ENCODE peak calls at places on chromosomes 4 and X, in five cellular contexts. One of them, this sample, is unnamed.

GRCh38 chr4:129998436-129999150 is 902.6 kb downstream of the C4orf33 start:
- DNase-seq in HepG2: no peak
- DNase-seq in A549: no peak
- DNase-seq in K562: no peak
- DNase-seq in NB4: no peak
- DNase-seq in this sample: no peak

GRCh38 chr4:76758290-76758882 is 139.6 kb downstream of the SOWAHB start:
- DNase-seq in HepG2: peak; percentile 28
- DNase-seq in A549: peak; percentile 36
- DNase-seq in K562: peak; percentile 40
- DNase-seq in NB4: peak; percentile 25
- DNase-seq in this sample: peak; percentile 78

GRCh38 chr4:165477799-165478198 is 99.0 kb downstream of the CPE start:
- DNase-seq in HepG2: no peak
- DNase-seq in A549: no peak
- DNase-seq in K562: peak; percentile 39
- DNase-seq in NB4: no peak
- DNase-seq in this sample: no peak

GRCh38 chr4:150938873-150939499 is 76.1 kb downstream of the LRBA start:
- DNase-seq in HepG2: no peak
- DNase-seq in A549: no peak
- DNase-seq in K562: no peak
- DNase-seq in NB4: no peak
- DNase-seq in this sample: no peak

GRCh38 chrX:10166731-10167149 is 10.0 kb downstream of the CLCN4 start:
- DNase-seq in HepG2: peak; percentile 39
- DNase-seq in A549: no peak
- DNase-seq in K562: no peak
- DNase-seq in NB4: peak; percentile 32
- DNase-seq in this sample: no peak

GRCh38 chrX:120791013-120791643 is 84.5 kb downstream of the CT47B1 start:
- DNase-seq in HepG2: no peak
- DNase-seq in A549: no peak
- DNase-seq in K562: peak; percentile 8
- DNase-seq in NB4: peak; percentile 5
- DNase-seq in this sample: peak; percentile 70

GRCh38 chr4:152168960-152169616 is 366.8 kb downstream of the FBXW7 start:
- DNase-seq in HepG2: no peak
- DNase-seq in A549: no peak
- DNase-seq in K562: no peak
- DNase-seq in NB4: no peak
- DNase-seq in this sample: no peak

GRCh38 chr4:8281519-8282133 is 12.1 kb downstream of the HTRA3 start:
- DNase-seq in HepG2: no peak
- DNase-seq in A549: no peak
- DNase-seq in K562: no peak
- DNase-seq in NB4: no peak
- DNase-seq in this sample: no peak

GRCh38 chrX:24241822-24242648 is 71.8 kb downstream of the SUPT20HL2 start:
- DNase-seq in HepG2: peak; percentile 31
- DNase-seq in A549: peak; percentile 48
- DNase-seq in K562: peak; percentile 51
- DNase-seq in NB4: peak; percentile 64
- DNase-seq in this sample: peak; percentile 38

GRCh38 chrX:116173006-116173405 is 2.5 kb downstream of the AGTR2 start:
- DNase-seq in HepG2: no peak
- DNase-seq in A549: no peak
- DNase-seq in K562: no peak
- DNase-seq in NB4: no peak
- DNase-seq in this sample: no peak

GRCh38 chrX:40176979-40177430 is 79.2 kb upstream of the BCOR start:
- DNase-seq in HepG2: peak; percentile 50
- DNase-seq in A549: no peak
- DNase-seq in K562: no peak
- DNase-seq in NB4: no peak
- DNase-seq in this sample: peak; percentile 20

GRCh38 chrX:46882266-46882665 is 30.0 kb upstream of the JADE3 start:
- DNase-seq in HepG2: no peak
- DNase-seq in A549: no peak
- DNase-seq in K562: peak; percentile 4
- DNase-seq in NB4: no peak
- DNase-seq in this sample: no peak

GRCh38 chrX:1151378-1152077 is 60.9 kb downstream of the CRLF2 start:
- DNase-seq in HepG2: no peak
- DNase-seq in A549: no peak
- DNase-seq in K562: no peak
- DNase-seq in NB4: no peak
- DNase-seq in this sample: no peak

GRCh38 chr4:98780111-98780549 is 121.7 kb upstream of the TSPAN5 start:
- DNase-seq in HepG2: no peak
- DNase-seq in A549: no peak
- DNase-seq in K562: peak; percentile 85
- DNase-seq in NB4: no peak
- DNase-seq in this sample: no peak

GRCh38 chr4:47784222-47784621 is 53.6 kb downstream of the CORIN start:
- DNase-seq in HepG2: no peak
- DNase-seq in A549: no peak
- DNase-seq in K562: no peak
- DNase-seq in NB4: no peak
- DNase-seq in this sample: peak; percentile 62

GRCh38 chr4:186701273-186701672 is 22.4 kb downstream of the FAT1 start:
- DNase-seq in HepG2: peak; percentile 62
- DNase-seq in A549: no peak
- DNase-seq in K562: no peak
- DNase-seq in NB4: no peak
- DNase-seq in this sample: no peak

GRCh38 chr4:3639613-3640586 is 107.7 kb upstream of the LRPAP1 start:
- DNase-seq in HepG2: no peak
- DNase-seq in A549: no peak
- DNase-seq in K562: no peak
- DNase-seq in NB4: no peak
- DNase-seq in this sample: no peak

GRCh38 chrX:113929004-113929403 is 654.9 kb upstream of the HTR2C start:
- DNase-seq in HepG2: peak; percentile 36
- DNase-seq in A549: peak; percentile 3
- DNase-seq in K562: peak; percentile 57
- DNase-seq in NB4: peak; percentile 45
- DNase-seq in this sample: peak; percentile 14

GRCh38 chr4:84965558-84966381 is 720 bp downstream of the WDFY3 start:
- DNase-seq in HepG2: peak; percentile 14
- DNase-seq in A549: peak; percentile 27
- DNase-seq in K562: peak; percentile 37
- DNase-seq in NB4: peak; percentile 49
- DNase-seq in this sample: peak; percentile 53

GRCh38 chrX:39905475-39905889 is 192.3 kb downstream of the BCOR start:
- DNase-seq in HepG2: no peak
- DNase-seq in A549: no peak
- DNase-seq in K562: peak; percentile 38
- DNase-seq in NB4: no peak
- DNase-seq in this sample: peak; percentile 14

GRCh38 chr4:153347117-153347516 is 2.6 kb downstream of the MND1 start:
- DNase-seq in HepG2: no peak
- DNase-seq in A549: no peak
- DNase-seq in K562: no peak
- DNase-seq in NB4: no peak
- DNase-seq in this sample: no peak

GRCh38 chr4:72971572-72971971 is 97.9 kb downstream of the COX18 start:
- DNase-seq in HepG2: no peak
- DNase-seq in A549: no peak
- DNase-seq in K562: peak; percentile 4
- DNase-seq in NB4: no peak
- DNase-seq in this sample: peak; percentile 87

GRCh38 chr4:34920032-34920431 is 1324.3 kb downstream of the ARAP2 start:
- DNase-seq in HepG2: no peak
- DNase-seq in A549: no peak
- DNase-seq in K562: no peak
- DNase-seq in NB4: no peak
- DNase-seq in this sample: no peak

GRCh38 chrX:24298191-24298590 is 15.7 kb downstream of the SUPT20HL2 start:
- DNase-seq in HepG2: no peak
- DNase-seq in A549: no peak
- DNase-seq in K562: no peak
- DNase-seq in NB4: no peak
- DNase-seq in this sample: peak; percentile 39

GRCh38 chr4:22593933-22594332 is 78.1 kb upstream of the ADGRA3 start:
- DNase-seq in HepG2: no peak
- DNase-seq in A549: no peak
- DNase-seq in K562: no peak
- DNase-seq in NB4: no peak
- DNase-seq in this sample: no peak

GRCh38 chrX:5399403-5399802 is 829.3 kb downstream of the NLGN4X start:
- DNase-seq in HepG2: no peak
- DNase-seq in A549: no peak
- DNase-seq in K562: no peak
- DNase-seq in NB4: no peak
- DNase-seq in this sample: no peak

GRCh38 chr4:26308573-26308972 is 12.2 kb upstream of the RBPJ start:
- DNase-seq in HepG2: no peak
- DNase-seq in A549: no peak
- DNase-seq in K562: no peak
- DNase-seq in NB4: no peak
- DNase-seq in this sample: no peak

GRCh38 chr4:5821665-5822358 is 71.1 kb downstream of the CRMP1 start:
- DNase-seq in HepG2: no peak
- DNase-seq in A549: peak; percentile 15
- DNase-seq in K562: peak; percentile 58
- DNase-seq in NB4: peak; percentile 38
- DNase-seq in this sample: no peak

GRCh38 chrX:17247144-17247543 is 127.9 kb upstream of the NHS start:
- DNase-seq in HepG2: no peak
- DNase-seq in A549: no peak
- DNase-seq in K562: no peak
- DNase-seq in NB4: no peak
- DNase-seq in this sample: no peak

GRCh38 chr4:140137654-140138053 is 16.3 kb downstream of the MAML3 start:
- DNase-seq in HepG2: no peak
- DNase-seq in A549: no peak
- DNase-seq in K562: no peak
- DNase-seq in NB4: no peak
- DNase-seq in this sample: peak; percentile 29

GRCh38 chr4:128516568-128516967 is 229.0 kb upstream of the PGRMC2 start:
- DNase-seq in HepG2: no peak
- DNase-seq in A549: no peak
- DNase-seq in K562: no peak
- DNase-seq in NB4: no peak
- DNase-seq in this sample: peak; percentile 13

GRCh38 chr4:3447431-3448395 is 5.9 kb downstream of the HGFAC start:
- DNase-seq in HepG2: no peak
- DNase-seq in A549: no peak
- DNase-seq in K562: no peak
- DNase-seq in NB4: no peak
- DNase-seq in this sample: no peak

GRCh38 chr4:129342820-129343219 is 246.9 kb downstream of the C4orf33 start:
- DNase-seq in HepG2: peak; percentile 11
- DNase-seq in A549: no peak
- DNase-seq in K562: no peak
- DNase-seq in NB4: peak; percentile 82
- DNase-seq in this sample: peak; percentile 26

GRCh38 chr4:96916731-96917130 is 1076.8 kb downstream of the PDHA2 start:
- DNase-seq in HepG2: no peak
- DNase-seq in A549: no peak
- DNase-seq in K562: no peak
- DNase-seq in NB4: no peak
- DNase-seq in this sample: no peak

GRCh38 chrX:123570011-123570590 is 162.8 kb downstream of the THOC2 start:
- DNase-seq in HepG2: no peak
- DNase-seq in A549: no peak
- DNase-seq in K562: no peak
- DNase-seq in NB4: no peak
- DNase-seq in this sample: no peak

GRCh38 chr4:85520765-85521749 is 46.1 kb downstream of the ARHGAP24 start:
- DNase-seq in HepG2: no peak
- DNase-seq in A549: no peak
- DNase-seq in K562: no peak
- DNase-seq in NB4: no peak
- DNase-seq in this sample: no peak

GRCh38 chr4:108175966-108176365 is 7.2 kb upstream of the LEF1 start:
- DNase-seq in HepG2: no peak
- DNase-seq in A549: no peak
- DNase-seq in K562: no peak
- DNase-seq in NB4: no peak
- DNase-seq in this sample: no peak

GRCh38 chrX:30920271-30920670 is 31.2 kb upstream of the TAB3 start:
- DNase-seq in HepG2: no peak
- DNase-seq in A549: no peak
- DNase-seq in K562: no peak
- DNase-seq in NB4: no peak
- DNase-seq in this sample: no peak

GRCh38 chrX:2820131-2820771 is 8.5 kb upstream of the GYG2 start:
- DNase-seq in HepG2: no peak
- DNase-seq in A549: no peak
- DNase-seq in K562: no peak
- DNase-seq in NB4: no peak
- DNase-seq in this sample: no peak

DNA sequence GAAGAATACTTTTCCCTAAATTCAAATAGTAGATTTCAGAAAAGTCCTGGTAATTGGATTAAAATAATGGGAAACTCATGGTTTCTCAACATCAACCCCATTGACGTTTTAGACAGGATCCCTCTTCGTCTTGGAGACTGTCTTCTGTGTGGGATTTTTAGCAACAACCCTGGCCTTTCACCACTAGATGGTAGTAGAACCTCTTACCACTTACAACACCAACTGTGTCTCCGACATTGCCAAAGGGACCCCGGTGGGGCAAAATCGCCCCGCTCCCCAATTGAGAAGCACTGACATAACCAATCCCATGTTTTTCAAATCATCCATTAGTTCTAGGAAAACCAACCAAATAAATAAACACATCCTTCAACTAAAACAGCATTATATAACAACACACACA is 16.9 kb upstream of the ANOS1 start:
- DNase-seq in HepG2: no peak
- DNase-seq in A549: peak; percentile 43
- DNase-seq in K562: peak; percentile 19
- DNase-seq in NB4: peak; percentile 39
- DNase-seq in this sample: peak; percentile 22
- TF ChIP-seq MYC in HepG2: no peak
- TF ChIP-seq MYC in A549: no peak
- TF ChIP-seq MYC in K562: no peak
- TF ChIP-seq MYC in NB4: no peak
- TF ChIP-seq MYC in this sample: no peak

GRCh38 chr4:118285931-118286330 is 66.9 kb downstream of the PRSS12 start:
- DNase-seq in HepG2: no peak
- DNase-seq in A549: no peak
- DNase-seq in K562: no peak
- DNase-seq in NB4: no peak
- DNase-seq in this sample: no peak
- TF ChIP-seq MYC in HepG2: no peak
- TF ChIP-seq MYC in A549: no peak
- TF ChIP-seq MYC in K562: no peak
- TF ChIP-seq MYC in NB4: no peak
- TF ChIP-seq MYC in this sample: no peak

GRCh38 chrX:18286322-18286831 is 65.7 kb upstream of the BEND2 start:
- DNase-seq in HepG2: no peak
- DNase-seq in A549: no peak
- DNase-seq in K562: no peak
- DNase-seq in NB4: no peak
- DNase-seq in this sample: no peak
- TF ChIP-seq MYC in HepG2: no peak
- TF ChIP-seq MYC in A549: no peak
- TF ChIP-seq MYC in K562: no peak
- TF ChIP-seq MYC in NB4: no peak
- TF ChIP-seq MYC in this sample: no peak

GRCh38 chr4:138217567-138217966 is 24.6 kb downstream of the SLC7A11 start:
- DNase-seq in HepG2: no peak
- DNase-seq in A549: no peak
- DNase-seq in K562: no peak
- DNase-seq in NB4: no peak
- DNase-seq in this sample: no peak
- TF ChIP-seq MYC in HepG2: no peak
- TF ChIP-seq MYC in A549: no peak
- TF ChIP-seq MYC in K562: no peak
- TF ChIP-seq MYC in NB4: no peak
- TF ChIP-seq MYC in this sample: no peak